ENCODE peak calls at places on chromosomes 4 and X, in nine cellular contexts. Z, B, T, Q, G, A, U, E and L are unnamed samples.
A peak's percentile ranks its signal among the peaks of the same experiment; 100 is the strongest.

GRCh38 chr4:55296076-55296475 is 50.0 kb upstream of the SRD5A3 start:
- DNase-seq in Z (no peak), B (no peak), T (no peak), Q (no peak), G (no peak), A (no peak), U (peak; percentile 29), E (no peak), L (no peak)

GRCh38 chrX:23935116-23935515 is 27.3 kb downstream of the CXorf58 start:
- DNase-seq in Z (no peak), B (no peak), T (no peak), Q (no peak), G (no peak), A (no peak), U (peak; percentile 66), E (no peak), L (no peak)

GRCh38 chr4:178448372-178449040 is 1006.3 kb upstream of the AGA start:
- DNase-seq in Z (no peak), B (no peak), T (no peak), Q (no peak), G (no peak), A (no peak), U (no peak), E (no peak), L (no peak)

GRCh38 chrX:71637848-71638247 is 19.5 kb upstream of the CXCR3 start:
- DNase-seq in Z (no peak), B (peak; percentile 51), T (no peak), Q (no peak), G (no peak), A (no peak), U (peak; percentile 31), E (no peak), L (no peak)

GRCh38 chrX:20729421-20729820 is 462.7 kb upstream of the RPS6KA3 start:
- DNase-seq in Z (no peak), B (peak; percentile 77), T (no peak), Q (no peak), G (no peak), A (no peak), U (peak; percentile 16), E (no peak), L (no peak)

GRCh38 chr4:87680271-87680670 is 30.2 kb downstream of the DMP1 start:
- DNase-seq in Z (no peak), B (no peak), T (no peak), Q (no peak), G (no peak), A (no peak), U (no peak), E (no peak), L (no peak)

GRCh38 chr4:93127489-93127888 is 701.1 kb upstream of the ATOH1 start:
- DNase-seq in Z (no peak), B (no peak), T (no peak), Q (no peak), G (no peak), A (no peak), U (no peak), E (no peak), L (no peak)

GRCh38 chrX:33183366-33183765 is 28.0 kb downstream of the DMD start:
- DNase-seq in Z (peak; percentile 60), B (no peak), T (no peak), Q (no peak), G (no peak), A (no peak), U (peak; percentile 61), E (no peak), L (no peak)

GRCh38 chr4:189198624-189199023 is 742.0 kb upstream of the FRG1 start:
- DNase-seq in Z (no peak), B (no peak), T (no peak), Q (no peak), G (no peak), A (no peak), U (no peak), E (no peak), L (no peak)

GRCh38 chr4:37641352-37641751 is 44.8 kb downstream of the RELL1 start:
- DNase-seq in Z (no peak), B (no peak), T (no peak), Q (no peak), G (no peak), A (no peak), U (no peak), E (no peak), L (no peak)

GRCh38 chr4:84378983-84379382 is 120.1 kb downstream of the NKX6-1 start:
- DNase-seq in Z (no peak), B (no peak), T (no peak), Q (no peak), G (no peak), A (no peak), U (no peak), E (no peak), L (no peak)

GRCh38 chrX:12962041-12962504 is 12.8 kb upstream of the TMSB4X start:
- DNase-seq in Z (no peak), B (no peak), T (no peak), Q (no peak), G (no peak), A (no peak), U (no peak), E (no peak), L (no peak)

GRCh38 chr4:94595880-94596483 is 144.2 kb downstream of the PDLIM5 start:
- DNase-seq in Z (no peak), B (peak; percentile 60), T (peak; percentile 21), Q (peak; percentile 22), G (no peak), A (no peak), U (peak; percentile 84), E (no peak), L (no peak)

GRCh38 chrX:95063554-95063953 is 1389.5 kb downstream of the FAM133A start:
- DNase-seq in Z (no peak), B (peak; percentile 29), T (no peak), Q (no peak), G (no peak), A (no peak), U (peak; percentile 55), E (no peak), L (no peak)

GRCh38 chr4:104589264-104589868 is 94.7 kb upstream of the CXXC4 start:
- DNase-seq in Z (no peak), B (no peak), T (no peak), Q (no peak), G (no peak), A (no peak), U (no peak), E (no peak), L (no peak)

GRCh38 chr4:118308306-118309030 is 44.3 kb downstream of the PRSS12 start:
- DNase-seq in Z (no peak), B (no peak), T (no peak), Q (no peak), G (no peak), A (no peak), U (no peak), E (no peak), L (no peak)

GRCh38 chr4:85905761-85906160 is 430.8 kb downstream of the ARHGAP24 start:
- DNase-seq in Z (no peak), B (no peak), T (no peak), Q (no peak), G (no peak), A (no peak), U (no peak), E (no peak), L (no peak)

GRCh38 chr4:176545886-176546285 is 226.1 kb downstream of the SPCS3 start:
- DNase-seq in Z (no peak), B (no peak), T (no peak), Q (no peak), G (no peak), A (no peak), U (no peak), E (no peak), L (no peak)

GRCh38 chr4:176547005-176547404 is 227.2 kb downstream of the SPCS3 start:
- DNase-seq in Z (no peak), B (no peak), T (no peak), Q (no peak), G (no peak), A (no peak), U (peak; percentile 43), E (no peak), L (no peak)

GRCh38 chr4:176548571-176548970 is 228.8 kb downstream of the SPCS3 start:
- DNase-seq in Z (no peak), B (peak; percentile 73), T (no peak), Q (no peak), G (no peak), A (no peak), U (peak; percentile 37), E (no peak), L (no peak)

GRCh38 chr4:176549161-176549865 is 229.5 kb downstream of the SPCS3 start:
- DNase-seq in Z (no peak), B (peak; percentile 69), T (no peak), Q (no peak), G (no peak), A (no peak), U (peak; percentile 54), E (no peak), L (no peak)
- TF ChIP-seq CTCF in Z (no peak), B (no peak), T (no peak), Q (no peak), G (no peak), A (no peak), U (no peak), E (no peak), L (no peak)

GRCh38 chr4:182141046-182141445 is 102.2 kb upstream of the TENM3 start:
- DNase-seq in Z (no peak), B (no peak), T (no peak), Q (no peak), G (no peak), A (peak; percentile 62), U (no peak), E (peak; percentile 48), L (no peak)
- TF ChIP-seq CTCF in Z (no peak), B (no peak), T (no peak), Q (no peak), G (no peak), A (no peak), U (no peak), E (no peak), L (no peak)

DNA sequence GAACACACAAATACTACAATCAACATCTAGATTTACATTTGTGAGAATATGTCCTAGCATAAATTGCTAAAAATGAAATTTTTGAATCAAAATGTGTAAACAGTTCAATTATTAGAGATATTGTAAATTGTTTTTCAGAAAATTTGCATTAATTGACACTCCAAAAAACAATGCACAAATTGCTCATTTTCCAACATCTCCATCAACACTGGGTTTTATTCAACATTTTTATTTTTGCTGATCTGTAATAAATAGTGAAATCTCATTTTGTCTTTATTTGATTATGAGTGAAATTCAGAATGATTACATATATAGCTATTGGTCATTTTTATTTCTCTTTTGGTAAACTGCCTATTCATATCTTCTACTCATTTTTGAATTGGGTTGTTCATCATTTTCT is 120.0 kb upstream of the GRIA3 start:
- DNase-seq in Z (no peak), B (no peak), T (no peak), Q (no peak), G (no peak), A (no peak), U (no peak), E (no peak), L (no peak)
- TF ChIP-seq CTCF in Z (no peak), B (no peak), T (no peak), Q (no peak), G (no peak), A (no peak), U (no peak), E (no peak), L (no peak)

DNA sequence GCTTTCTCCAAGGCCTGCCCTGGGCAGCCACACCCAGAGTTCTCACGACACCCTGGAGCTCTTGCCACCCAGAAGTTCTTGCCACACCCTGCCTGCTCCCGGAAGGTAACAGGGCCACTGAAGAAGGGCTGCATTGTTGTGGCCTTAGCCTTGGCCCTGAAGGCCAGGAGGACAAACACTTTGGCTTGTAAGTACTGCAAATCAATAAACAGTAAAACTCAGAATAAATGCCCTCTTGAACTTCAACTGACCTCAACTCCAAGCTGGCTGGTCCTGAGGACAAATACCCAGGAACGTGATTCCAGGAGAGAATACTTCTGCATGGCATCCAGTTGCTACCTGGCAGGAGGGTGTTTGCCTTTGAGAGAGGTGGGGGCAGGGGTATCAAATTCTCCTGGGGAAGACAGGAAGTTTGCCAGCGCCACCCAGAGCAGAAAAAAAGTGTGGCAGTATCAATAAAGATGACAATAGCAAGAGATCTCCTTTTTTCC is 54.1 kb downstream of the TLR10 start:
- DNase-seq in Z (no peak), B (peak; percentile 67), T (peak; percentile 62), Q (no peak), G (no peak), A (peak; percentile 52), U (no peak), E (peak; percentile 31), L (no peak)
- TF ChIP-seq CTCF in Z (no peak), B (peak; percentile 53), T (no peak), Q (no peak), G (no peak), A (peak; percentile 7), U (no peak), E (no peak), L (peak; percentile 25)